ENCODE peak calls at places on chromosomes 11 and 22, in eight cellular contexts. One of them, this sample, is unnamed.

GRCh38 chr11:32140121-32140520 is 49.2 kb downstream of the RCN1 start:
- DNase-seq in NCI-H1694 treated with DMSO at 0.1 percent for 48 hours: no peak
- DNase-seq in NCI-H187 treated with DMSO at 0.1 percent for 48 hours: no peak
- DNase-seq in left ventricle myocardium inferior: no peak
- DNase-seq in cardiac fibroblast: no peak
- DNase-seq in A172: no peak
- DNase-seq in HCEC 1CT: no peak
- DNase-seq in stimulated activated CD4-positive, alpha-beta T cell treated with anti-CD3 and anti-CD28 coated beads, Interleukin-1b, Interleukin-23, amount 100 ng/mL, for 24 hours: no peak
- DNase-seq in this sample: no peak

GRCh38 chr22:40224702-40225101 is 47.0 kb downstream of the TNRC6B start:
- DNase-seq in NCI-H1694 treated with DMSO at 0.1 percent for 48 hours: no peak
- DNase-seq in NCI-H187 treated with DMSO at 0.1 percent for 48 hours: no peak
- DNase-seq in left ventricle myocardium inferior: no peak
- DNase-seq in cardiac fibroblast: no peak
- DNase-seq in A172: no peak
- DNase-seq in HCEC 1CT: no peak
- DNase-seq in stimulated activated CD4-positive, alpha-beta T cell treated with anti-CD3 and anti-CD28 coated beads, Interleukin-1b, Interleukin-23, amount 100 ng/mL, for 24 hours: no peak
- DNase-seq in this sample: no peak

GRCh38 chr11:126197277-126197939 is 14.0 kb downstream of the RPUSD4 start:
- DNase-seq in NCI-H1694 treated with DMSO at 0.1 percent for 48 hours: no peak
- DNase-seq in NCI-H187 treated with DMSO at 0.1 percent for 48 hours: no peak
- DNase-seq in left ventricle myocardium inferior: no peak
- DNase-seq in cardiac fibroblast: no peak
- DNase-seq in A172: peak; percentile 35
- DNase-seq in HCEC 1CT: no peak
- DNase-seq in stimulated activated CD4-positive, alpha-beta T cell treated with anti-CD3 and anti-CD28 coated beads, Interleukin-1b, Interleukin-23, amount 100 ng/mL, for 24 hours: no peak
- DNase-seq in this sample: peak; percentile 24

GRCh38 chr11:109298865-109299264 is 123.1 kb upstream of the C11orf87 start:
- DNase-seq in NCI-H1694 treated with DMSO at 0.1 percent for 48 hours: no peak
- DNase-seq in NCI-H187 treated with DMSO at 0.1 percent for 48 hours: no peak
- DNase-seq in left ventricle myocardium inferior: no peak
- DNase-seq in cardiac fibroblast: no peak
- DNase-seq in A172: no peak
- DNase-seq in HCEC 1CT: no peak
- DNase-seq in stimulated activated CD4-positive, alpha-beta T cell treated with anti-CD3 and anti-CD28 coated beads, Interleukin-1b, Interleukin-23, amount 100 ng/mL, for 24 hours: no peak
- DNase-seq in this sample: peak; percentile 34

GRCh38 chr22:22590136-22590891 is 31.2 kb upstream of the PRAME start:
- DNase-seq in NCI-H1694 treated with DMSO at 0.1 percent for 48 hours: no peak
- DNase-seq in NCI-H187 treated with DMSO at 0.1 percent for 48 hours: no peak
- DNase-seq in left ventricle myocardium inferior: no peak
- DNase-seq in cardiac fibroblast: no peak
- DNase-seq in A172: no peak
- DNase-seq in HCEC 1CT: no peak
- DNase-seq in stimulated activated CD4-positive, alpha-beta T cell treated with anti-CD3 and anti-CD28 coated beads, Interleukin-1b, Interleukin-23, amount 100 ng/mL, for 24 hours: no peak
- DNase-seq in this sample: no peak

GRCh38 chr11:10991372-10991771 is 133.5 kb upstream of the ZBED5 start:
- DNase-seq in NCI-H1694 treated with DMSO at 0.1 percent for 48 hours: no peak
- DNase-seq in NCI-H187 treated with DMSO at 0.1 percent for 48 hours: no peak
- DNase-seq in left ventricle myocardium inferior: no peak
- DNase-seq in cardiac fibroblast: no peak
- DNase-seq in A172: no peak
- DNase-seq in HCEC 1CT: no peak
- DNase-seq in stimulated activated CD4-positive, alpha-beta T cell treated with anti-CD3 and anti-CD28 coated beads, Interleukin-1b, Interleukin-23, amount 100 ng/mL, for 24 hours: no peak
- DNase-seq in this sample: no peak

GRCh38 chr22:44074286-44074984 is 50.3 kb downstream of the PARVB start:
- DNase-seq in NCI-H1694 treated with DMSO at 0.1 percent for 48 hours: no peak
- DNase-seq in NCI-H187 treated with DMSO at 0.1 percent for 48 hours: no peak
- DNase-seq in left ventricle myocardium inferior: no peak
- DNase-seq in cardiac fibroblast: no peak
- DNase-seq in A172: no peak
- DNase-seq in HCEC 1CT: no peak
- DNase-seq in stimulated activated CD4-positive, alpha-beta T cell treated with anti-CD3 and anti-CD28 coated beads, Interleukin-1b, Interleukin-23, amount 100 ng/mL, for 24 hours: no peak
- DNase-seq in this sample: no peak

GRCh38 chr22:48827228-48827810 is 1000.4 kb downstream of the BRD1 start:
- DNase-seq in NCI-H1694 treated with DMSO at 0.1 percent for 48 hours: no peak
- DNase-seq in NCI-H187 treated with DMSO at 0.1 percent for 48 hours: no peak
- DNase-seq in left ventricle myocardium inferior: no peak
- DNase-seq in cardiac fibroblast: no peak
- DNase-seq in A172: peak; percentile 51
- DNase-seq in HCEC 1CT: no peak
- DNase-seq in stimulated activated CD4-positive, alpha-beta T cell treated with anti-CD3 and anti-CD28 coated beads, Interleukin-1b, Interleukin-23, amount 100 ng/mL, for 24 hours: no peak
- DNase-seq in this sample: no peak

GRCh38 chr11:44952082-44952481 is 1.4 kb upstream of the TP53I11 start:
- DNase-seq in NCI-H1694 treated with DMSO at 0.1 percent for 48 hours: no peak
- DNase-seq in NCI-H187 treated with DMSO at 0.1 percent for 48 hours: no peak
- DNase-seq in left ventricle myocardium inferior: no peak
- DNase-seq in cardiac fibroblast: no peak
- DNase-seq in A172: no peak
- DNase-seq in HCEC 1CT: no peak
- DNase-seq in stimulated activated CD4-positive, alpha-beta T cell treated with anti-CD3 and anti-CD28 coated beads, Interleukin-1b, Interleukin-23, amount 100 ng/mL, for 24 hours: no peak
- DNase-seq in this sample: no peak

This sample was measured in adipocyte.